ENCODE peak calls at places on chromosomes 16 and 17, in six cellular contexts. G, W, N, U, T and I are unnamed samples. For H3K4me1, the result is how much of the 10 kb centered on the place peaks cover.

GRCh38 chr16:64621616-64622015 is 500.2 kb downstream of the CDH11 start:
- DNase-seq in N (no peak), G (no peak), T (no peak), U (no peak), W (no peak), I (no peak)

GRCh38 chr17:7755095-7755890 is 37.7 kb downstream of the DNAH2 start:
- DNase-seq in G (peak), T (no peak), N (no peak), U (no peak), W (no peak), I (no peak)

GRCh38 chr17:7413346-7413985 is 5.8 kb downstream of the NLGN2 start:
- DNase-seq in U (no peak), T (no peak), W (no peak), N (no peak), G (peak), I (no peak)

GRCh38 chr16:89257757-89258465 is 40.4 kb downstream of the ZNF778 start:
- DNase-seq in G (no peak), T (no peak), N (peak), U (no peak), W (no peak), I (no peak)

GRCh38 chr17:28928061-28928460 is 23.3 kb downstream of the PHF12 start:
- DNase-seq in T (no peak), G (peak), N (no peak), U (no peak), W (no peak), I (no peak)

GRCh38 chr17:50072130-50072529 is 16.2 kb downstream of the ITGA3 start:
- DNase-seq in U (no peak), G (no peak), T (no peak), N (no peak), W (no peak), I (no peak)

GRCh38 chr16:2008631-2009301 is 855 bp downstream of the ZNF598 start:
- DNase-seq in N (peak), T (no peak), G (no peak), W (no peak), U (no peak), I (no peak)

GRCh38 chr16:65634833-65635232 is 513.0 kb upstream of the CDH11 start:
- DNase-seq in W (no peak), T (no peak), G (no peak), N (no peak), U (no peak), I (no peak)

GRCh38 chr17:43750154-43750553 is 8.4 kb downstream of the SOST start:
- DNase-seq in G (no peak), N (no peak), W (no peak), U (no peak), T (no peak), I (no peak)

GRCh38 chr16:3170440-3171180 is 17.4 kb upstream of the OR1F1 start:
- DNase-seq in T (no peak), G (no peak), W (no peak), U (no peak), N (peak), I (no peak)

GRCh38 chr17:30956764-30957374 is 14.0 kb upstream of the RNF135 start:
- DNase-seq in U (no peak), G (no peak), W (no peak), T (no peak), N (peak), I (no peak)

GRCh38 chr17:77233635-77234334 is 93.0 kb downstream of the SEC14L1 start:
- DNase-seq in W (no peak), G (peak), T (peak), U (no peak), N (peak), I (no peak)

GRCh38 chr17:18324140-18325049 is 9.3 kb downstream of the SMCR8 start:
- DNase-seq in W (no peak), G (no peak), T (no peak), U (peak), N (peak), I (no peak)

GRCh38 chr16:71461686-71462648 is at the start of gene ZNF23:
- DNase-seq in N (peak), U (peak), W (peak), T (peak), G (peak), I (no peak)

GRCh38 chr16:70767377-70768204 is 33.4 kb downstream of the VAC14 start:
- DNase-seq in T (no peak), U (no peak), N (no peak), W (no peak), G (peak), I (no peak)

GRCh38 chr16:88405325-88406060 is 22.7 kb downstream of the ZNF469 start:
- DNase-seq in G (no peak), T (peak), N (no peak), W (peak), U (peak), I (no peak)

GRCh38 chr16:2148714-2149629 is 547 bp downstream of the RAB26 start:
- DNase-seq in W (no peak), N (peak), T (peak), G (peak), U (no peak), I (no peak)

GRCh38 chr17:15444805-15445204 is 22.6 kb downstream of the CDRT4 start:
- DNase-seq in U (no peak), N (peak), W (no peak), G (no peak), T (no peak), I (no peak)

GRCh38 chr17:6109541-6109940 is 39.4 kb downstream of the WSCD1 start:
- DNase-seq in W (no peak), U (no peak), N (no peak), T (no peak), G (no peak), I (no peak)

GRCh38 chr17:44315760-44316731 is 7.6 kb downstream of the RUNDC3A start:
- DNase-seq in G (no peak), W (no peak), T (no peak), N (peak), U (no peak), I (no peak)

GRCh38 chr16:71473891-71474290 is 11.8 kb upstream of the ZNF23 start:
- DNase-seq in N (no peak), W (no peak), G (peak), U (no peak), T (no peak), I (no peak)

GRCh38 chr16:80369559-80369958 is 171.2 kb upstream of the DYNLRB2 start:
- DNase-seq in W (no peak), G (peak), N (peak), U (peak), T (peak), I (no peak)

GRCh38 chr16:11446566-11447119 is 101.4 kb downstream of the RMI2 start:
- DNase-seq in U (no peak), W (no peak), N (no peak), G (no peak), T (no peak), I (no peak)

GRCh38 chr17:79897243-79898063 is 58.2 kb upstream of the CBX4 start:
- DNase-seq in N (no peak), G (no peak), U (no peak), W (no peak), T (no peak), I (no peak)

GRCh38 chr17:79797492-79798295 is 817 bp upstream of the CBX8 start:
- DNase-seq in T (peak), G (no peak), N (peak), U (no peak), W (no peak), I (no peak)

GRCh38 chr16:31453255-31454204 is 5.8 kb upstream of the ARMC5 start:
- DNase-seq in G (peak), T (peak), W (peak), N (peak), U (peak), I (no peak)

GRCh38 chr16:31452631-31453106 is 6.6 kb upstream of the ARMC5 start:
- DNase-seq in W (peak), G (peak), T (no peak), U (peak), N (peak), I (no peak)

GRCh38 chr16:31456988-31457360 is 2.3 kb upstream of the ARMC5 start:
- DNase-seq in W (peak), N (peak), G (no peak), T (no peak), U (peak), I (no peak)

GRCh38 chr16:31458073-31458834 is 1.0 kb upstream of the ARMC5 start:
- DNase-seq in N (peak), W (no peak), T (peak), G (peak), U (peak), I (no peak)

GRCh38 chr16:31455601-31456314 is 3.5 kb upstream of the ARMC5 start:
- DNase-seq in U (peak), N (peak), T (no peak), G (no peak), W (no peak), I (no peak)
- H3K4me1 ChIP-seq in U (half or more), N (under half), T (under half), G (half or more), W (half or more), I (under half)

DNA sequence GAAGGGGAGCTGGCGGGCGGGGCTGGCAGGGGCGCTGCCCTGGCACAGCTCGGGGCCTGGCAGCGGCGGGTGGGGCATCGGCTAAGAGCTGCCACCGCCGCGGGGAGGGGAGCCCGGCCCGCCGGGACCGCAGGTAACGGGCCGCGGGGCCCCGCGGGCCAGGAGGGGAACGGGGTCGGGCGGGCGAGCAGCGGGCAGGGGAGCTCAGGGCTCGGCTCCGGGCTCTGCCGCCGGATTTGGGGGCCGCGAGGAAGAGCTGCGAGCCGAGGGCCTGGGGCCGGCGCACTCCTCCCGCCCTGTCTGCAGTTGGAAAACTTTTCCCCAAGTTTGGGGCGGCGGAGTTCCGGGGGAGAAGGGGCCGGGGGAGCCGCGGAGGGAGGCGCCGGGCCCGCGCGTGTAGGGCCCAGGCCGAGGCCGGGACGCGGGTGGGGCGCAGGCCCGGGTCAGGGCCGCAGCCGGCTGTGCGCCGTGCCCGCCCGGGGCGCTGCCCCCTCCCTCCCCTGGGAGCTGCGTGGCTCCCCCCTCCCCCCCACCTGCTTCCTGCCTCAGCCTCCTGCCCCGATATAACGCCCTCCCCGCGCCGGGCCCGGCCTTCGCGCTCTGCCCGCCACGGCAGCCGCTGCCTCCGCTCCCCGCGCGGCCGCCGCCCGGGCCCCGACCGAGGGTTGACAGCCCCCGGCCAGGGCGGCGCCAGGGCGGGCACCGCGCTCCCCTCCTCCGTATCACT is 754 bp downstream of the HIC1 start:
- DNase-seq in G (no peak), N (no peak), T (no peak), W (no peak), U (no peak), I (no peak)
- H3K4me3 ChIP-seq in G (peak), N (no peak), T (peak), W (peak), U (peak), I (no peak)

DNA sequence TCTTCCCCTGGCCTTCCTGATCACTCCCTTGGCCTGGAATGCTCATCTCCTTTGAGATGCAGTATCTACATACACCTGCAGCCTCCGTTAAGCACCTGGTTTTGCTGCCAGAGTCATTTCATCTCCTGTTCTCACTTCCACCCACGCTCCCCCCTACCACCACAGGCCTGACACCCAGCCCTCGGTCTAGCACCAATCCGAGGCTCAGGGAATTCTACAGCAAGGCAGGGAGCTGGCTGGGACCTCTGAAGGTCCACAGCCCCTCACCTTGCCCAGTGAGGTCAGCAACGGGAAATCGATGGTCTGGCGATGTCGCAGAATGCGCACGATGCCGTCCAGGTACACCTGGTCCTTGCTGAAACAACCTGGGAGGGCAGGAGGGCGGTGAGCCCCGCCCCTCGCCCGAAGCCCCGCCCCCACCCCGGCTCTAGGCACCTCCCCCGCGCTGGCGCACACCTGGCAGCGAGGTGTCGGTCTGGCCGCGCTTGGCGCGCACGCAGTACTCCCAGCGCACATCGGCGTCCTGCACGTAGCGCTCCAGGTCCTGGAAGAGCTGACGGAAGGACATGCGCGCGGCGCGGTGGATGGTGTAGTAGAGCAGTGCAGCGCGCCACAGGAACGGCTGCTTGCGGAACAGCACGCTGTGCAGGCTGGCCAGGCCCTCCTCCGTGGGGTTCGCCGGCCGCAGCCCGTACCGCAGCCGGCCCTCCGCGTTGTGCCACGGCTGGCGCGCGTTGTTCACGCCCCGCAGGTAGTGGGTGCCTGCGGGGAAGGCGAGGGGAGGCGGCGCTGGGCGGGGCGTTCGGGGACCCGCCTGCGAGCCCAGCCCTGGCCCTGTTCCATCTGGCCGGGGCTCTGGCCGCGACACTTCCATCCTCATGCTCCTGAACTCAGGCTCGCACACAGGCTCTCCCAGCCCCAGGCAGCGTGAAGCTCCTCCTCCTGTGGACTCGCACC is 5.7 kb downstream of the MATCAP1 start:
- DNase-seq in U (peak), N (peak), T (peak), W (no peak), G (peak), I (no peak)
- H3K4me1 ChIP-seq in U (under half), N (under half), T (under half), W (under half), G (half or more), I (under half)

GRCh38 chr16:19088341-19088916 is 21.0 kb downstream of the COQ7 start:
- DNase-seq in N (no peak), G (no peak), W (peak), T (no peak), U (no peak), I (no peak)

GRCh38 chr16:19084879-19085278 is 17.5 kb downstream of the COQ7 start:
- DNase-seq in T (no peak), U (no peak), N (no peak), W (peak), G (no peak), I (no peak)

GRCh38 chr16:19085679-19086200 is 18.3 kb downstream of the COQ7 start:
- DNase-seq in T (peak), U (no peak), G (no peak), W (peak), N (peak), I (no peak)

GRCh38 chr16:19084139-19084538 is 16.7 kb downstream of the COQ7 start:
- DNase-seq in W (no peak), U (no peak), N (no peak), T (no peak), G (no peak), I (no peak)

DNA sequence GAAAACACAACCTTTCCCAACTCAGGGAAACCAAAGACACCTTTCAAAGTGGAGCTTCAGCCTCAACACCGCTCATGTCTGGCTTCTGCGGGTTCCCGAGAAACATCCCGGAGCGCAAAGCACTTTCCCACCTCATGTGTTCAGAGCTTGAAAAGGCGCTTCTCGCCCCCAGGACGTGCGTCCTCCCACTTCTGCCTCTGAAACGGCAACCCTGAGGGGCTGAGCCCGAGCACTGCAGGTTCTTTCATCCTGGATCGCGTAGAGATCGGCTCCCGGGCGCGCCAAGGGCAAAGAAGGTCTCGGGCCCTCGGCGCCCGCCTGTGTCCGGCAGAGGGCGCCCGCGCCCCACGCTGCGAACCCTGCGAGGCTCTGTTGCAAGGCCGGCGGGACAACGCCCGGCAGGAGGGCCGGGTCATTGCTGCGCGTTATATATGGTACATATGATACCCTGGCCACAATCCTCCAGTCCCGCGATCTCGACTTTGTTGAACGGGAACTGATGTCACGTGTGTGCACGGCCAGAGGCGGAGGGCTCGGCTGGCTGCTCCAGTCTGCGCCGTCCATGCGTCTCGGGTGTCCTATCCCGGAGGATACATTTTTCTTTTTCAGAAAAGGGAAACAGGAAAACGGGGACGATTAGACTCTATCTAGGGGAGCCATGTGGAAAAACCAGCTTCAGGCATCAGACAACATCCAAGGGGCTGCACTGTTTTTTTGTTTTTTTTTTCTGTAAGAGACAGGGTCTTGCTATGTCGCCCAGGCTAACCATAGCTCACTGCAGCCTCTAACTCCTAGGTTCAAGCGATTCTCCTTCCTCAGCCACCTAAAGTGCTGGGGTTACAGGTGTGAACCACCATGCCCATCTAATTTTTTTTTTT is 19.1 kb downstream of the COQ7 start:
- DNase-seq in T (peak), W (peak), G (peak), U (peak), N (peak), I (peak)
- H3K4me3 ChIP-seq in T (peak), W (peak), G (peak), U (peak), N (no peak), I (peak)

GRCh38 chr16:57147381-57148191 is 38.3 kb downstream of the PSME3IP1 start:
- DNase-seq in T (no peak), G (no peak), U (no peak), N (no peak), W (no peak), I (no peak)

GRCh38 chr16:57148481-57148880 is 37.4 kb downstream of the PSME3IP1 start:
- DNase-seq in N (no peak), U (no peak), G (no peak), T (no peak), W (no peak), I (no peak)

GRCh38 chr16:57145964-57146647 is 39.7 kb downstream of the PSME3IP1 start:
- DNase-seq in W (no peak), N (no peak), U (no peak), G (no peak), T (no peak), I (no peak)

GRCh38 chr16:57145046-57145963 is 40.5 kb downstream of the PSME3IP1 start:
- DNase-seq in T (no peak), W (no peak), G (no peak), U (no peak), N (no peak), I (no peak)

DNA sequence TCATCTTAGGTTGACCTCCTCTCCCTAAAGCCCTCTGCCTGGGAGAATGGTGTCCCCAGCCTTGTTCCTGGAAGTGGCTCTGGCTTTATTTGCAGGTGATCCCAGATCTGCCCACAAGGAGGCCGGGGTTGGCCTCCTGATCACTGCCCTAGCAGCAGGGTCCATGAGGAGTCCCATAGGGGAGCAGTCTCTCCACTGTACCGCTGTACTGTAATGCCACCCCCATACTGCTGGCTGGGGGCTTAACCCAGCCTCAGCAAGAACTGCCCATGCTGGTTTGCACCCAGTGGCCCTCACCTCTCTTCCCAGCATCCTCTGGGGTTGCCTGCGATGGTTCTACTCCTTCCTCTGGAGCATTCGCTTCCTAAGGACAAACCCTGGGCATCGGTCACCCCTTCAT is 39.1 kb downstream of the PSME3IP1 start:
- DNase-seq in W (no peak), T (no peak), G (no peak), N (peak), U (no peak), I (no peak)
- H3K4me1 ChIP-seq in W (under half), T (under half), G (under half), N (under half), U (under half), I (under half)

DNA sequence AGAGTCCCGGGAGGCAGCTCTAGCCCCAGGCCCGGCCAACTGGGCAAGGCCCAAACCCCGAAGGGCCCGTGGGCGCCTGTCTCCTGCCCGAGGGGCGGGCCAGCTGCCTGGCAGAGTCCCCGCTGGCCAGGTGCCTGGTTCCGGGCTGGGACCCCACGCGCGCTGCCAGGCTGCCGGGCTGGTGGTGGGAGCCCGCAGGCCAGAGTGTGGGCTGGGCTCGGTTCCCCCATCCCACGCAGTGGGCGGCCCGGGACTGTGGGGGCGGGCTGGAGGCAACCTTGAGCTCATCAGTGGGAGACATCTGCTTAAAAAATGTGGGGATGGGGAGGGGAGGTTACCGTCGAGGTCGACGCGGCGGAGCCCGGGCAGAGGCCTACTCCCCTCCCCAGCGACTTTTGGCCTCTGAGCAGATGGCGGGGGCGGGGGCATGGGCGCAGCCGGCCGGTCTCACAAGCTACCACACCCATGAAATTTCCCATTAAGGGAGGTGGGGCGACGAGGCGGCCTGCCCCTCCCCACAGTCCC is 176.4 kb upstream of the GSE1 start:
- DNase-seq in W (no peak), U (no peak), N (peak), T (peak), G (no peak), I (no peak)
- H3K4me3 ChIP-seq in W (peak), U (peak), N (no peak), T (no peak), G (no peak), I (no peak)